ENCODE peak calls at places on chromosome 15, in six cellular contexts. One of them, this sample, is unnamed.

GRCh38 chr15:25830844-25831443 is 32.2 kb downstream of the ATP10A start:
- DNase-seq in activated T-cell treated with anti-CD3 and anti-CD28 coated beads for 24 hours: no peak
- DNase-seq in spleen: no peak
- DNase-seq in nephron progenitor cell: no peak
- DNase-seq in Daoy: peak; percentile 75
- DNase-seq in colonic mucosa: no peak
- DNase-seq in this sample: no peak

GRCh38 chr15:85527907-85528306 is 147.5 kb downstream of the AKAP13 start:
- DNase-seq in activated T-cell treated with anti-CD3 and anti-CD28 coated beads for 24 hours: no peak
- DNase-seq in spleen: no peak
- DNase-seq in nephron progenitor cell: no peak
- DNase-seq in Daoy: peak; percentile 11
- DNase-seq in colonic mucosa: no peak
- DNase-seq in this sample: no peak

GRCh38 chr15:71957026-71957425 is 146.7 kb downstream of the NR2E3 start:
- DNase-seq in activated T-cell treated with anti-CD3 and anti-CD28 coated beads for 24 hours: no peak
- DNase-seq in spleen: no peak
- DNase-seq in nephron progenitor cell: no peak
- DNase-seq in Daoy: no peak
- DNase-seq in colonic mucosa: no peak
- DNase-seq in this sample: no peak

GRCh38 chr15:74193305-74193718 is 9.3 kb downstream of the STRA6 start:
- DNase-seq in activated T-cell treated with anti-CD3 and anti-CD28 coated beads for 24 hours: no peak
- DNase-seq in spleen: no peak
- DNase-seq in nephron progenitor cell: no peak
- DNase-seq in Daoy: peak; percentile 96
- DNase-seq in colonic mucosa: no peak
- DNase-seq in this sample: no peak

GRCh38 chr15:75727031-75727531 is 14.4 kb upstream of the CSPG4 start:
- DNase-seq in activated T-cell treated with anti-CD3 and anti-CD28 coated beads for 24 hours: no peak
- DNase-seq in spleen: peak; percentile 64
- DNase-seq in nephron progenitor cell: no peak
- DNase-seq in Daoy: no peak
- DNase-seq in colonic mucosa: no peak
- DNase-seq in this sample: no peak

GRCh38 chr15:90839187-90840071 is 29.0 kb upstream of the FURIN start:
- DNase-seq in activated T-cell treated with anti-CD3 and anti-CD28 coated beads for 24 hours: no peak
- DNase-seq in spleen: peak; percentile 87
- DNase-seq in nephron progenitor cell: no peak
- DNase-seq in Daoy: no peak
- DNase-seq in colonic mucosa: peak; percentile 75
- DNase-seq in this sample: peak; percentile 79

GRCh38 chr15:24747376-24747775 is 71.8 kb downstream of the NPAP1 start:
- DNase-seq in activated T-cell treated with anti-CD3 and anti-CD28 coated beads for 24 hours: no peak
- DNase-seq in spleen: no peak
- DNase-seq in nephron progenitor cell: no peak
- DNase-seq in Daoy: no peak
- DNase-seq in colonic mucosa: no peak
- DNase-seq in this sample: no peak

GRCh38 chr15:51621917-51622268 is 678 bp downstream of the DMXL2 start:
- DNase-seq in activated T-cell treated with anti-CD3 and anti-CD28 coated beads for 24 hours: peak; percentile 7
- DNase-seq in spleen: peak; percentile 84
- DNase-seq in nephron progenitor cell: peak; percentile 58
- DNase-seq in Daoy: peak; percentile 82
- DNase-seq in colonic mucosa: peak; percentile 65
- DNase-seq in this sample: peak; percentile 55

GRCh38 chr15:62940755-62941361 is 101.7 kb upstream of the TPM1 start:
- DNase-seq in activated T-cell treated with anti-CD3 and anti-CD28 coated beads for 24 hours: no peak
- DNase-seq in spleen: no peak
- DNase-seq in nephron progenitor cell: no peak
- DNase-seq in Daoy: peak; percentile 94
- DNase-seq in colonic mucosa: peak; percentile 53
- DNase-seq in this sample: no peak

GRCh38 chr15:77031376-77032050 is 36.6 kb downstream of the PSTPIP1 start:
- DNase-seq in activated T-cell treated with anti-CD3 and anti-CD28 coated beads for 24 hours: no peak
- DNase-seq in spleen: peak; percentile 90
- DNase-seq in nephron progenitor cell: no peak
- DNase-seq in Daoy: peak; percentile 39
- DNase-seq in colonic mucosa: peak; percentile 30
- DNase-seq in this sample: no peak

GRCh38 chr15:67025719-67026118 is 39.7 kb upstream of the SMAD3 start:
- DNase-seq in activated T-cell treated with anti-CD3 and anti-CD28 coated beads for 24 hours: no peak
- DNase-seq in spleen: no peak
- DNase-seq in nephron progenitor cell: no peak
- DNase-seq in Daoy: peak; percentile 60
- DNase-seq in colonic mucosa: peak; percentile 72
- DNase-seq in this sample: no peak

GRCh38 chr15:98330692-98331435 is 317.5 kb upstream of the IGF1R start:
- DNase-seq in activated T-cell treated with anti-CD3 and anti-CD28 coated beads for 24 hours: no peak
- DNase-seq in spleen: no peak
- DNase-seq in nephron progenitor cell: no peak
- DNase-seq in Daoy: no peak
- DNase-seq in colonic mucosa: no peak
- DNase-seq in this sample: no peak

GRCh38 chr15:70167155-70167554 is 69.4 kb upstream of the TLE3 start:
- DNase-seq in activated T-cell treated with anti-CD3 and anti-CD28 coated beads for 24 hours: no peak
- DNase-seq in spleen: no peak
- DNase-seq in nephron progenitor cell: no peak
- DNase-seq in Daoy: no peak
- DNase-seq in colonic mucosa: no peak
- DNase-seq in this sample: no peak

GRCh38 chr15:64412216-64412615 is 24.6 kb downstream of the TRIP4 start:
- DNase-seq in activated T-cell treated with anti-CD3 and anti-CD28 coated beads for 24 hours: no peak
- DNase-seq in spleen: no peak
- DNase-seq in nephron progenitor cell: no peak
- DNase-seq in Daoy: no peak
- DNase-seq in colonic mucosa: no peak
- DNase-seq in this sample: no peak

GRCh38 chr15:90952901-90953677 is 1.6 kb upstream of the RCCD1 start:
- DNase-seq in activated T-cell treated with anti-CD3 and anti-CD28 coated beads for 24 hours: no peak
- DNase-seq in spleen: no peak
- DNase-seq in nephron progenitor cell: no peak
- DNase-seq in Daoy: no peak
- DNase-seq in colonic mucosa: no peak
- DNase-seq in this sample: no peak

GRCh38 chr15:52100807-52101206 is 11.8 kb downstream of the BCL2L10 start:
- DNase-seq in activated T-cell treated with anti-CD3 and anti-CD28 coated beads for 24 hours: no peak
- DNase-seq in spleen: peak; percentile 82
- DNase-seq in nephron progenitor cell: no peak
- DNase-seq in Daoy: peak; percentile 99
- DNase-seq in colonic mucosa: peak; percentile 78
- DNase-seq in this sample: no peak

GRCh38 chr15:58212909-58213526 is 74.8 kb downstream of the AQP9 start:
- DNase-seq in activated T-cell treated with anti-CD3 and anti-CD28 coated beads for 24 hours: no peak
- DNase-seq in spleen: no peak
- DNase-seq in nephron progenitor cell: no peak
- DNase-seq in Daoy: peak; percentile 29
- DNase-seq in colonic mucosa: no peak
- DNase-seq in this sample: peak; percentile 69

GRCh38 chr15:23983500-23984259 is 296.6 kb upstream of the NDN start:
- DNase-seq in activated T-cell treated with anti-CD3 and anti-CD28 coated beads for 24 hours: no peak
- DNase-seq in spleen: no peak
- DNase-seq in nephron progenitor cell: no peak
- DNase-seq in Daoy: no peak
- DNase-seq in colonic mucosa: no peak
- DNase-seq in this sample: no peak

GRCh38 chr15:34726407-34727100 is 28.2 kb downstream of the GJD2 start:
- DNase-seq in activated T-cell treated with anti-CD3 and anti-CD28 coated beads for 24 hours: no peak
- DNase-seq in spleen: no peak
- DNase-seq in nephron progenitor cell: no peak
- DNase-seq in Daoy: no peak
- DNase-seq in colonic mucosa: no peak
- DNase-seq in this sample: no peak

GRCh38 chr15:60614862-60615771 is 136.2 kb upstream of the ICE2 start:
- DNase-seq in activated T-cell treated with anti-CD3 and anti-CD28 coated beads for 24 hours: no peak
- DNase-seq in spleen: no peak
- DNase-seq in nephron progenitor cell: no peak
- DNase-seq in Daoy: no peak
- DNase-seq in colonic mucosa: peak; percentile 28
- DNase-seq in this sample: peak; percentile 28

GRCh38 chr15:100863406-100864198 is 16.0 kb upstream of the ALDH1A3 start:
- DNase-seq in activated T-cell treated with anti-CD3 and anti-CD28 coated beads for 24 hours: no peak
- DNase-seq in spleen: no peak
- DNase-seq in nephron progenitor cell: no peak
- DNase-seq in Daoy: no peak
- DNase-seq in colonic mucosa: peak; percentile 35
- DNase-seq in this sample: no peak

GRCh38 chr15:26974120-26974780 is 3.3 kb downstream of the GABRG3 start:
- DNase-seq in activated T-cell treated with anti-CD3 and anti-CD28 coated beads for 24 hours: no peak
- DNase-seq in spleen: no peak
- DNase-seq in nephron progenitor cell: no peak
- DNase-seq in Daoy: no peak
- DNase-seq in colonic mucosa: no peak
- DNase-seq in this sample: peak; percentile 33

GRCh38 chr15:94324117-94324826 is 92.9 kb downstream of the MCTP2 start:
- DNase-seq in activated T-cell treated with anti-CD3 and anti-CD28 coated beads for 24 hours: peak; percentile 44
- DNase-seq in spleen: no peak
- DNase-seq in nephron progenitor cell: peak; percentile 58
- DNase-seq in Daoy: peak; percentile 64
- DNase-seq in colonic mucosa: peak; percentile 35
- DNase-seq in this sample: peak; percentile 72

GRCh38 chr15:58981808-58982475 is 5.5 kb upstream of the RNF111 start:
- DNase-seq in activated T-cell treated with anti-CD3 and anti-CD28 coated beads for 24 hours: no peak
- DNase-seq in spleen: no peak
- DNase-seq in nephron progenitor cell: no peak
- DNase-seq in Daoy: no peak
- DNase-seq in colonic mucosa: no peak
- DNase-seq in this sample: no peak

GRCh38 chr15:22949074-22949547 is 31.1 kb downstream of the CYFIP1 start:
- DNase-seq in activated T-cell treated with anti-CD3 and anti-CD28 coated beads for 24 hours: no peak
- DNase-seq in spleen: peak; percentile 88
- DNase-seq in nephron progenitor cell: peak; percentile 60
- DNase-seq in Daoy: peak; percentile 65
- DNase-seq in colonic mucosa: peak; percentile 59
- DNase-seq in this sample: peak; percentile 75

GRCh38 chr15:75590239-75590638 is 11.1 kb upstream of the PTPN9 start:
- DNase-seq in activated T-cell treated with anti-CD3 and anti-CD28 coated beads for 24 hours: no peak
- DNase-seq in spleen: no peak
- DNase-seq in nephron progenitor cell: no peak
- DNase-seq in Daoy: no peak
- DNase-seq in colonic mucosa: no peak
- DNase-seq in this sample: no peak

GRCh38 chr15:76057332-76058000 is 2.3 kb upstream of the TMEM266 start:
- DNase-seq in activated T-cell treated with anti-CD3 and anti-CD28 coated beads for 24 hours: peak; percentile 26
- DNase-seq in spleen: no peak
- DNase-seq in nephron progenitor cell: peak; percentile 54
- DNase-seq in Daoy: peak; percentile 28
- DNase-seq in colonic mucosa: peak; percentile 33
- DNase-seq in this sample: peak; percentile 34

GRCh38 chr15:70376031-70376928 is 278.6 kb upstream of the TLE3 start:
- DNase-seq in activated T-cell treated with anti-CD3 and anti-CD28 coated beads for 24 hours: no peak
- DNase-seq in spleen: peak; percentile 57
- DNase-seq in nephron progenitor cell: no peak
- DNase-seq in Daoy: peak; percentile 38
- DNase-seq in colonic mucosa: no peak
- DNase-seq in this sample: no peak